ENCODE peak calls at places on chromosome 11, in six cellular contexts. One of them, this sample, is unnamed. For H3K9me3, the result is how much of the 10 kb centered on the place peaks cover.

GRCh38 chr11:35116762-35117588 is 22.0 kb upstream of the CD44 start:
- DNase-seq in fibroblast of lung: no peak
- DNase-seq in adrenal gland: no peak
- DNase-seq in right lobe of liver: no peak
- DNase-seq in keratinocyte: no peak
- DNase-seq in K562: no peak
- DNase-seq in this sample: no peak

GRCh38 chr11:132959663-132960062 is 572.6 kb downstream of the OPCML start:
- DNase-seq in fibroblast of lung: no peak
- DNase-seq in adrenal gland: no peak
- DNase-seq in right lobe of liver: no peak
- DNase-seq in keratinocyte: no peak
- DNase-seq in K562: no peak
- DNase-seq in this sample: no peak

GRCh38 chr11:118953265-118953664 is 2.8 kb upstream of the UPK2 start:
- DNase-seq in fibroblast of lung: peak
- DNase-seq in adrenal gland: no peak
- DNase-seq in right lobe of liver: no peak
- DNase-seq in keratinocyte: no peak
- DNase-seq in K562: peak
- DNase-seq in this sample: peak

GRCh38 chr11:125929445-125930075 is 16.3 kb upstream of the VSIG10L2 start:
- DNase-seq in fibroblast of lung: no peak
- DNase-seq in adrenal gland: no peak
- DNase-seq in right lobe of liver: no peak
- DNase-seq in keratinocyte: no peak
- DNase-seq in K562: no peak
- DNase-seq in this sample: no peak

GRCh38 chr11:122681731-122682130 is 26.2 kb downstream of the UBASH3B start:
- DNase-seq in fibroblast of lung: peak
- DNase-seq in adrenal gland: no peak
- DNase-seq in right lobe of liver: no peak
- DNase-seq in keratinocyte: no peak
- DNase-seq in K562: no peak
- DNase-seq in this sample: peak

GRCh38 chr11:75719639-75720239 is 2.1 kb downstream of the MOGAT2 start:
- DNase-seq in fibroblast of lung: no peak
- DNase-seq in adrenal gland: no peak
- DNase-seq in right lobe of liver: peak
- DNase-seq in keratinocyte: no peak
- DNase-seq in K562: no peak
- DNase-seq in this sample: no peak

GRCh38 chr11:128476729-128477128 is 110.6 kb downstream of the ETS1 start:
- DNase-seq in fibroblast of lung: peak
- DNase-seq in adrenal gland: peak
- DNase-seq in right lobe of liver: no peak
- DNase-seq in keratinocyte: no peak
- DNase-seq in K562: peak
- DNase-seq in this sample: no peak

GRCh38 chr11:127471662-127472061 is 471.1 kb upstream of the KIRREL3 start:
- DNase-seq in fibroblast of lung: no peak
- DNase-seq in adrenal gland: no peak
- DNase-seq in right lobe of liver: no peak
- DNase-seq in keratinocyte: no peak
- DNase-seq in K562: no peak
- DNase-seq in this sample: no peak

GRCh38 chr11:19313140-19313539 is 72.4 kb upstream of the E2F8 start:
- DNase-seq in fibroblast of lung: no peak
- DNase-seq in adrenal gland: no peak
- DNase-seq in right lobe of liver: no peak
- DNase-seq in keratinocyte: no peak
- DNase-seq in K562: no peak
- DNase-seq in this sample: no peak

GRCh38 chr11:64996710-64997380 is at the start of gene BATF2:
- DNase-seq in fibroblast of lung: peak
- DNase-seq in adrenal gland: peak
- DNase-seq in right lobe of liver: peak
- DNase-seq in keratinocyte: no peak
- DNase-seq in K562: peak
- DNase-seq in this sample: peak

GRCh38 chr11:100469835-100470234 is 217.3 kb upstream of the ARHGAP42 start:
- DNase-seq in fibroblast of lung: no peak
- DNase-seq in adrenal gland: no peak
- DNase-seq in right lobe of liver: no peak
- DNase-seq in keratinocyte: no peak
- DNase-seq in K562: no peak
- DNase-seq in this sample: no peak

GRCh38 chr11:132874638-132875037 is 657.7 kb downstream of the OPCML start:
- DNase-seq in fibroblast of lung: peak
- DNase-seq in adrenal gland: no peak
- DNase-seq in right lobe of liver: no peak
- DNase-seq in keratinocyte: no peak
- DNase-seq in K562: no peak
- DNase-seq in this sample: no peak

GRCh38 chr11:83069441-83070043 is 2.2 kb downstream of the RAB30 start:
- DNase-seq in fibroblast of lung: no peak
- DNase-seq in adrenal gland: no peak
- DNase-seq in right lobe of liver: no peak
- DNase-seq in keratinocyte: no peak
- DNase-seq in K562: no peak
- DNase-seq in this sample: peak

GRCh38 chr11:8011981-8012444 is 24.9 kb downstream of the EIF3F start:
- DNase-seq in fibroblast of lung: peak
- DNase-seq in adrenal gland: no peak
- DNase-seq in right lobe of liver: no peak
- DNase-seq in keratinocyte: no peak
- DNase-seq in K562: no peak
- DNase-seq in this sample: peak

GRCh38 chr11:8206251-8207079 is 37.6 kb upstream of the RIC3 start:
- DNase-seq in fibroblast of lung: peak
- DNase-seq in adrenal gland: peak
- DNase-seq in right lobe of liver: peak
- DNase-seq in keratinocyte: no peak
- DNase-seq in K562: peak
- DNase-seq in this sample: peak

GRCh38 chr11:72712168-72712721 is 38.0 kb upstream of the PDE2A start:
- DNase-seq in fibroblast of lung: peak
- DNase-seq in adrenal gland: peak
- DNase-seq in right lobe of liver: peak
- DNase-seq in keratinocyte: no peak
- DNase-seq in K562: no peak
- DNase-seq in this sample: no peak

GRCh38 chr11:32310218-32310601 is 125.1 kb downstream of the WT1 start:
- DNase-seq in fibroblast of lung: peak
- DNase-seq in adrenal gland: no peak
- DNase-seq in right lobe of liver: no peak
- DNase-seq in keratinocyte: no peak
- DNase-seq in K562: no peak
- DNase-seq in this sample: no peak

GRCh38 chr11:15819679-15820286 is 536.6 kb downstream of the SOX6 start:
- DNase-seq in fibroblast of lung: peak
- DNase-seq in adrenal gland: peak
- DNase-seq in right lobe of liver: peak
- DNase-seq in keratinocyte: no peak
- DNase-seq in K562: peak
- DNase-seq in this sample: peak

GRCh38 chr11:69359735-69360470 is 65.9 kb downstream of the MYEOV start:
- DNase-seq in fibroblast of lung: peak
- DNase-seq in adrenal gland: no peak
- DNase-seq in right lobe of liver: no peak
- DNase-seq in keratinocyte: no peak
- DNase-seq in K562: no peak
- DNase-seq in this sample: no peak

GRCh38 chr11:96317985-96318384 is 25.0 kb downstream of the MAML2 start:
- DNase-seq in fibroblast of lung: no peak
- DNase-seq in adrenal gland: no peak
- DNase-seq in right lobe of liver: no peak
- DNase-seq in keratinocyte: no peak
- DNase-seq in K562: no peak
- DNase-seq in this sample: no peak

GRCh38 chr11:68468217-68468828 is 7.8 kb downstream of the PPP6R3 start:
- DNase-seq in fibroblast of lung: no peak
- DNase-seq in adrenal gland: no peak
- DNase-seq in right lobe of liver: no peak
- DNase-seq in keratinocyte: no peak
- DNase-seq in K562: no peak
- DNase-seq in this sample: no peak

GRCh38 chr11:70899616-70900015 is 352.8 kb downstream of the SHANK2 start:
- DNase-seq in fibroblast of lung: no peak
- DNase-seq in adrenal gland: no peak
- DNase-seq in right lobe of liver: no peak
- DNase-seq in keratinocyte: no peak
- DNase-seq in K562: no peak
- DNase-seq in this sample: no peak

GRCh38 chr11:132941024-132941646 is 591.2 kb downstream of the OPCML start:
- DNase-seq in fibroblast of lung: peak
- DNase-seq in adrenal gland: no peak
- DNase-seq in right lobe of liver: no peak
- DNase-seq in keratinocyte: no peak
- DNase-seq in K562: peak
- DNase-seq in this sample: no peak

GRCh38 chr11:73194593-73194992 is 23.5 kb upstream of the P2RY2 start:
- DNase-seq in fibroblast of lung: no peak
- DNase-seq in adrenal gland: peak
- DNase-seq in right lobe of liver: no peak
- DNase-seq in keratinocyte: peak
- DNase-seq in K562: no peak
- DNase-seq in this sample: no peak

GRCh38 chr11:33266418-33267215 is 9.4 kb downstream of the HIPK3 start:
- DNase-seq in fibroblast of lung: peak
- DNase-seq in adrenal gland: peak
- DNase-seq in right lobe of liver: no peak
- DNase-seq in keratinocyte: no peak
- DNase-seq in K562: peak
- DNase-seq in this sample: no peak

GRCh38 chr11:41499429-41499828 is 40.0 kb upstream of the LRRC4C start:
- DNase-seq in fibroblast of lung: peak
- DNase-seq in adrenal gland: no peak
- DNase-seq in right lobe of liver: no peak
- DNase-seq in keratinocyte: no peak
- DNase-seq in K562: no peak
- DNase-seq in this sample: no peak

GRCh38 chr11:84924290-84924689 is 702.9 kb downstream of the DLG2 start:
- DNase-seq in fibroblast of lung: no peak
- DNase-seq in adrenal gland: no peak
- DNase-seq in right lobe of liver: no peak
- DNase-seq in keratinocyte: no peak
- DNase-seq in K562: no peak
- DNase-seq in this sample: no peak

GRCh38 chr11:55554169-55554568 is at the start of gene OR4C15:
- DNase-seq in fibroblast of lung: no peak
- DNase-seq in adrenal gland: no peak
- DNase-seq in right lobe of liver: no peak
- DNase-seq in keratinocyte: no peak
- DNase-seq in K562: no peak
- DNase-seq in this sample: no peak
- H3K9me3 ChIP-seq in fibroblast of lung: under half
- H3K9me3 ChIP-seq in adrenal gland: under half
- H3K9me3 ChIP-seq in right lobe of liver: under half
- H3K9me3 ChIP-seq in keratinocyte: under half
- H3K9me3 ChIP-seq in K562: under half
- H3K9me3 ChIP-seq in this sample: under half

DNA sequence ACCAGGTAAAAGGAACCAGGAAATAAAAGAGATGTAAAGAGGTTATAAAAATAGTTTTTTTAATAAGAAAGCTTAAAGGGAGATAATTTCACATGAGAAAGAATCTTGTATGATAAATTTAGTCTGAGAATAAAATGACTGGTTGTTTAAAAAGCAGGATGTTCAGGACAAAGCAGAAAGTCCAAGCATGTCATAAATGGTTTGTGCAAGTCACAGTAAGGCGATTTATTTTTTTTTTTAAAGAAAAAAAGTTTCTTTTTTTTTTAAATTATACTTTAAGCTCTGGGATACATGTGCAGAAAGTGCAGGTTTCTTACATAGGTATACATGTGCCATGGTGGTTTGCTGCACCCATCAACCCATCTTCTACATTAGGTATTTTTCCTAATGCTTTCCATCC is 30.8 kb downstream of the GLYATL2 start:
- DNase-seq in fibroblast of lung: no peak
- DNase-seq in adrenal gland: no peak
- DNase-seq in right lobe of liver: no peak
- DNase-seq in keratinocyte: no peak
- DNase-seq in K562: peak
- DNase-seq in this sample: peak
- H3K9me3 ChIP-seq in fibroblast of lung: under half
- H3K9me3 ChIP-seq in adrenal gland: under half
- H3K9me3 ChIP-seq in right lobe of liver: under half
- H3K9me3 ChIP-seq in keratinocyte: under half
- H3K9me3 ChIP-seq in K562: under half
- H3K9me3 ChIP-seq in this sample: under half

DNA sequence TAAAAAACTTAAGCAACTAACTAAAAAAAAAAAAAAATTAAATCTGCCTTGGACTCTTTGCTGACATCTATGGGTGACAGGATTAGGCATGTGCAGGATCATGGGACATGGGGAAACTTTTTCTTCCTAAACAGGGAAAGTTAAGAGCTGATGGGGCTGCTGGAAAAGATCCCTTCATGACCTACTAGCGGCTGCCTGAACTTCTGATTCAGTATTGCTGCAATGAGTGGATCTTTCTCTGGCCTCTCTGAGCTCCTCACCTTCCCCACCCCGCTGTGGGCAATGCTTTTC is 25.0 kb downstream of the OR5A2 start:
- DNase-seq in fibroblast of lung: no peak
- DNase-seq in adrenal gland: no peak
- DNase-seq in right lobe of liver: no peak
- DNase-seq in keratinocyte: no peak
- DNase-seq in K562: no peak
- DNase-seq in this sample: no peak
- H3K9me3 ChIP-seq in fibroblast of lung: under half
- H3K9me3 ChIP-seq in adrenal gland: under half
- H3K9me3 ChIP-seq in right lobe of liver: under half
- H3K9me3 ChIP-seq in keratinocyte: under half
- H3K9me3 ChIP-seq in K562: under half
- H3K9me3 ChIP-seq in this sample: under half

GRCh38 chr11:2483426-2483825 is 38.6 kb downstream of the KCNQ1 start:
- DNase-seq in fibroblast of lung: no peak
- DNase-seq in adrenal gland: peak
- DNase-seq in right lobe of liver: no peak
- DNase-seq in keratinocyte: no peak
- DNase-seq in K562: no peak
- DNase-seq in this sample: no peak

GRCh38 chr11:2480874-2481220 is 36.0 kb downstream of the KCNQ1 start:
- DNase-seq in fibroblast of lung: no peak
- DNase-seq in adrenal gland: peak
- DNase-seq in right lobe of liver: no peak
- DNase-seq in keratinocyte: no peak
- DNase-seq in K562: no peak
- DNase-seq in this sample: no peak

GRCh38 chr11:2482745-2483144 is 37.9 kb downstream of the KCNQ1 start:
- DNase-seq in fibroblast of lung: no peak
- DNase-seq in adrenal gland: peak
- DNase-seq in right lobe of liver: no peak
- DNase-seq in keratinocyte: no peak
- DNase-seq in K562: no peak
- DNase-seq in this sample: no peak

GRCh38 chr11:2481253-2481652 is 36.4 kb downstream of the KCNQ1 start:
- DNase-seq in fibroblast of lung: no peak
- DNase-seq in adrenal gland: peak
- DNase-seq in right lobe of liver: no peak
- DNase-seq in keratinocyte: peak
- DNase-seq in K562: no peak
- DNase-seq in this sample: no peak

GRCh38 chr11:2482199-2482598 is 37.4 kb downstream of the KCNQ1 start:
- DNase-seq in fibroblast of lung: no peak
- DNase-seq in adrenal gland: peak
- DNase-seq in right lobe of liver: no peak
- DNase-seq in keratinocyte: no peak
- DNase-seq in K562: no peak
- DNase-seq in this sample: no peak
- H3K9me3 ChIP-seq in fibroblast of lung: under half
- H3K9me3 ChIP-seq in adrenal gland: under half
- H3K9me3 ChIP-seq in right lobe of liver: under half
- H3K9me3 ChIP-seq in keratinocyte: under half
- H3K9me3 ChIP-seq in K562: under half
- H3K9me3 ChIP-seq in this sample: under half